ENCODE peak calls at places on chromosomes 1 and 21, in seven cellular contexts. L is HepG2, N is PC-9, U is H1, T is neural progenitor cell, P is hepatocyte, M is mammary epithelial cell. V is an unnamed sample.

GRCh38 chr1:84687703-84688460 is 2.4 kb downstream of the SSX2IP start:
- DNase-seq in P (no peak), T (no peak), M (no peak), L (no peak), N (no peak), U (no peak), V (no peak)

GRCh38 chr1:234437423-234438171 is 41.4 kb downstream of the TARBP1 start:
- DNase-seq in N (no peak), P (no peak), T (no peak), U (no peak), M (no peak), L (peak; percentile 9), V (no peak)

GRCh38 chr1:199272107-199272506 is 633.3 kb downstream of the PTPRC start:
- DNase-seq in U (no peak), T (no peak), M (peak; percentile 35), N (peak; percentile 14), L (no peak), P (peak; percentile 8), V (peak; percentile 53)

GRCh38 chr1:169630006-169630405 is at the start of gene SELP:
- DNase-seq in U (no peak), L (no peak), P (no peak), T (no peak), M (no peak), N (no peak), V (no peak)

GRCh38 chr1:51679435-51679834 is 62.5 kb downstream of the OSBPL9 start:
- DNase-seq in P (no peak), M (peak; percentile 79), N (no peak), T (no peak), U (no peak), L (no peak), V (no peak)

GRCh38 chr1:178101654-178102053 is 7.8 kb downstream of the RASAL2 start:
- DNase-seq in P (peak; percentile 7), L (no peak), N (no peak), T (no peak), U (no peak), M (no peak), V (no peak)

GRCh38 chr1:116232989-116233514 is 121.9 kb downstream of the MAB21L3 start:
- DNase-seq in M (no peak), T (peak; percentile 14), N (no peak), U (no peak), P (peak; percentile 41), L (no peak), V (peak; percentile 89)

GRCh38 chr1:8586438-8586837 is 231.0 kb downstream of the RERE start:
- DNase-seq in N (no peak), P (no peak), L (no peak), T (no peak), U (no peak), M (peak; percentile 35), V (no peak)

GRCh38 chr1:36874271-36875017 is 159.9 kb downstream of the GRIK3 start:
- DNase-seq in N (no peak), T (no peak), P (no peak), M (no peak), U (no peak), L (no peak), V (no peak)

GRCh38 chr21:42853621-42854020 is 25.7 kb downstream of the WDR4 start:
- DNase-seq in L (no peak), T (no peak), M (no peak), P (no peak), N (no peak), U (no peak), V (no peak)

GRCh38 chr1:162074548-162074947 is 5.1 kb downstream of the NOS1AP start:
- DNase-seq in U (no peak), N (no peak), T (no peak), M (peak; percentile 41), P (no peak), L (peak; percentile 28), V (peak; percentile 58)

GRCh38 chr1:162072770-162073169 is 3.3 kb downstream of the NOS1AP start:
- DNase-seq in L (no peak), N (no peak), T (no peak), P (no peak), M (no peak), U (no peak), V (no peak)

GRCh38 chr1:162070825-162071224 is 1.3 kb downstream of the NOS1AP start:
- DNase-seq in L (no peak), P (peak; percentile 33), N (no peak), M (peak; percentile 2), U (peak; percentile 63), T (peak; percentile 50), V (no peak)

GRCh38 chr1:162069334-162070093 is at the start of gene NOS1AP:
- DNase-seq in T (peak; percentile 93), N (peak; percentile 84), L (peak; percentile 59), P (peak; percentile 93), U (peak; percentile 89), M (peak; percentile 68), V (peak; percentile 89)

GRCh38 chr1:162070094-162070748 is 730 bp downstream of the NOS1AP start:
- DNase-seq in M (peak; percentile 42), T (peak; percentile 50), P (peak; percentile 37), L (no peak), U (no peak), N (peak; percentile 27), V (no peak)
- TF ChIP-seq EZH2 in M (no peak), T (no peak), P (no peak), L (no peak), U (no peak), N (no peak), V (no peak)

DNA sequence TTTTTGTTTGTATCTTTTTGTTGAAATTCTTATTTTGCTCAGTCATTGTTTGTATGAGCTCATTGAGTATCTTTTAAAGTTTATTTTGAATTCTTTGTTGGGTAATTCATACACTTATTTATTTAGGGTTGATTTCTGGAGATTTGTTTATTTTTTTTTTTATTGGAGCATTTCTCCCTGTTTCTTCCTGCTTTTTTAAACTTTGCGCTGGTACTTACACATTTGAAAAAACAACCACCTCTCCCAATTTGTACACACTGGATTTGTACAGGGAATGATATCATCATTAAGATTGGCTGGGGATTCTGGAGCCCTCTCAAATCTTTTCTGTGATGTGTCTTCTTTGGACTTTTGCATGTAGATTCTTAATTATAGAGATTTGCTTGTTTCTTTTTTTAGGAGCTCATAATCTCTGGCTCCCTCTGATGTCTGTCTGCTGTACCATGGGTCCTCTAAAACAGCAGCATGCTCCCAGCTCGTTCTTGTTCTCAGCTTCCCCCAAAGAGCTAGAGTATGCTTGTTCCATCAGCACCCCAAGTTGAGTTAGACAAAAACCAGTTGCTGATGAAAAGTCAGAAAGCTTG is 310.7 kb downstream of the DUSP10 start:
- DNase-seq in M (no peak), P (no peak), U (no peak), T (no peak), L (no peak), N (no peak), V (no peak)
- TF ChIP-seq CTCF in M (peak; percentile 43), P (no peak), U (no peak), T (peak; percentile 15), L (no peak), N (no peak), V (no peak)

GRCh38 chr1:2505461-2505994 is 20.9 kb downstream of the PANK4 start:
- DNase-seq in M (no peak), P (no peak), U (no peak), L (no peak), T (no peak), N (no peak), V (no peak)

GRCh38 chr1:2507744-2508155 is 18.6 kb downstream of the PANK4 start:
- DNase-seq in U (no peak), L (no peak), M (no peak), T (no peak), P (no peak), N (no peak), V (no peak)

GRCh38 chr1:2508180-2508579 is 18.2 kb downstream of the PANK4 start:
- DNase-seq in L (no peak), U (no peak), N (no peak), P (no peak), T (no peak), M (no peak), V (no peak)

GRCh38 chr1:2506007-2506860 is 20.2 kb downstream of the PANK4 start:
- DNase-seq in N (no peak), L (no peak), P (no peak), M (no peak), T (no peak), U (no peak), V (no peak)

DNA sequence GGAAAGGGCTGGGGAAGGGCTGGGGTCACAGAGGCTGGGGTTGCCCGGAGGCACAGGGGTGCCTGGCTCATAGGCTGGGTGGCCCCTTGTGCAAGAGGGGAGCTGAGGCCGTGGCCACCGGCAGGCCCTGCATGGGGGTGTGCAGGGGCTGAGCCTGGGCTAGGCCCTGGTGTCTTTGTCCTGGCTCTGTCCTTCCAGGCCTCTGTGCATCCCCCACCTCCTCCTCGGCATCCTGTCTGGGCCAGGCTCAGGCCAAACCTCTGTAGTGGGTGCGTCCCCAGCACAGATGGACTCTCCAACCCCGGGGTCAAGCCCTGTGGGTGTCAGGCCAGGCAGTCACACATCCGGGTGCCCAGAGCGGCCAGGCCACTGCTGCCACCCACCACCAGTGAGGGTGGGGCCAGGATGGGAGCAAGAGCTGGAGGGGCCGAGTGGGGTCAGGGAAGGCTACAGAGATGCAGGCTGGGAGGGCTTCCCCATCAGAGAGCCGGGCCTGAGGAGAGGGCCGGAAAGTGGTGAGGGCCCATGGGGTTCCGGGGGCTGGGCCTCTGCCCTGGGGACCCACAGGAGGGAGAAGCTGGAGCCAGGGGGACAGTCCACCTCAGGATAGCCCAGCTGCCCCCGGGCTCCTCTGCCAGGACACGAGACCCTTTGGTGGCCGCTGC is 19.4 kb downstream of the PANK4 start:
- DNase-seq in P (no peak), N (no peak), L (no peak), M (no peak), U (no peak), T (no peak), V (no peak)
- H3K4me1 ChIP-seq in P (peaks cover 7% of the 10 kb centered on the region), N (no peaks in the 10 kb centered on the region), L (peaks cover 1% of the 10 kb centered on the region), M (no peaks in the 10 kb centered on the region), U (no peaks in the 10 kb centered on the region), T (no peaks in the 10 kb centered on the region), V (no peaks in the 10 kb centered on the region)

DNA sequence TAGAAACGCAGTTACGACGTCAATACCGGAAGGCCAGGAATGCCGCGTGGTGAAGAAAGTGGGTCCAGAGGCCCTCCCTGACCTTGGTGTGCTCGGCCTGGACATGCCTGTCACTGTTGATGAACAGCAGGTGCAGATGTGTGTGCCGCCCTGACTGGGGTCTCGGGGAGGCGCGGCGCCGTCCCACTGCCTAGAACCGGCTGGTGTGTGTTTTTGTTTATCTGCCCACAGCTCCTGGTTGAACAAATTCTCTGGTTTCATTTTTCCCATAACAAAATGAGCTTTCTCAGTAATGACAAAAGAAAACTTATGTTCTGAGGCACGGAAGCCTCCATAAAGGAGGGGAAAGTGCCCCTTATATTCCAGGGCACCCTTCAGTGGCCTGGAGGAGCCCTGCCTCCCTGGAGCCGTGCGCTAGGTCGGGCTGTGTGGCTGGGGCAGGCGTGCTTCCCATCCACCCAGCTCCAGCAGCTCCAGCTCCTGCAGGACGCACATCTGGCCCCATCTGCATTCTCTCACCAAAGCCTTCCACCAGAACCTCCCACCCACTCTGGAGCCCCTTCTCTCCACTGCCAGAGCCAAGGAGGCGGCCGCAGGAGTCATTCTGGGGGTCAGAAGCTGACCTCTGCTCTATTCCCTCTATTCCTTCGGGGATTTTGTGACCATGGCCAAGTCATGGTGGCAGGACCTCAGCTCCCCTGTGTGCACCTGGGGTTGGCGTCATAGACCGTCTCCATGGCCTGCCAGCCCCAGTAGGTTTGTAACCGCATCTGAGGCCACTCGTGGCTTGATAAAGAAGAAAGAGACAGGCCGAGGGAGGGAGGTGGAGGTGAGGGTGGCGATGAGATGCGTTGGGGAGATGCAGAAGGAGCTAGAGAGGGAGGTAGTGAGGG is 20.1 kb upstream of the COL18A1 start:
- DNase-seq in M (no peak), U (no peak), T (no peak), P (no peak), N (no peak), L (no peak), V (no peak)
- TF ChIP-seq EZH2 in M (no peak), U (no peak), T (no peak), P (no peak), N (no peak), L (no peak), V (no peak)

V was measured in A673.